ENCODE peak calls at places on chromosomes 1 and 21, in ten cellular contexts. I is uterus; B is CD4-positive, alpha-beta T cell; F is thoracic aorta; M is endothelial cell; V is A549; S is hepatocyte; Z is choroid plexus epithelial cell; E is GM13977; D is astrocyte of the spinal cord. P is an unnamed sample.

GRCh38 chr21:42829417-42829816 is 49.9 kb downstream of the WDR4 start:
- DNase-seq in I (no peak), B (no peak), F (no peak), M (no peak), V (no peak), S (no peak), Z (no peak), E (no peak), D (no peak), P (no peak)

GRCh38 chr1:113660053-113660452 is 99.2 kb downstream of the PHTF1 start:
- DNase-seq in I (no peak), B (no peak), F (no peak), M (no peak), V (no peak), S (no peak), Z (no peak), E (no peak), D (no peak), P (no peak)

GRCh38 chr21:45559216-45560105 is 17.2 kb upstream of the SLC19A1 start:
- DNase-seq in I (no peak), B (no peak), F (no peak), M (no peak), V (no peak), S (no peak), Z (no peak), E (no peak), D (no peak), P (no peak)

GRCh38 chr1:44484155-44484688 is 79.2 kb downstream of the RNF220 start:
- DNase-seq in I (no peak), B (no peak), F (no peak), M (peak), V (no peak), S (no peak), Z (peak), E (no peak), D (peak), P (no peak)

GRCh38 chr1:36323636-36324321 is at the start of gene EVA1B:
- DNase-seq in I (peak), B (no peak), F (no peak), M (peak), V (peak), S (peak), Z (peak), E (peak), D (peak), P (peak)

GRCh38 chr1:192118881-192119280 is 39.4 kb upstream of the RGS18 start:
- DNase-seq in I (no peak), B (no peak), F (no peak), M (no peak), V (no peak), S (no peak), Z (no peak), E (no peak), D (no peak), P (no peak)

GRCh38 chr1:98468111-98468717 is 193.3 kb upstream of the SNX7 start:
- DNase-seq in I (no peak), B (no peak), F (no peak), M (peak), V (peak), S (peak), Z (peak), E (peak), D (peak), P (no peak)

GRCh38 chr1:162757476-162757875 is 33.0 kb upstream of the HSD17B7 start:
- DNase-seq in I (no peak), B (no peak), F (no peak), M (no peak), V (no peak), S (no peak), Z (no peak), E (no peak), D (peak), P (no peak)

GRCh38 chr1:28267633-28268032 is 8.3 kb downstream of the SESN2 start:
- DNase-seq in I (no peak), B (no peak), F (no peak), M (no peak), V (no peak), S (no peak), Z (peak), E (no peak), D (no peak), P (no peak)

GRCh38 chr1:236724049-236724448 is 37.8 kb downstream of the ACTN2 start:
- DNase-seq in I (no peak), B (no peak), F (no peak), M (no peak), V (no peak), S (no peak), Z (no peak), E (no peak), D (no peak), P (no peak)

GRCh38 chr1:179883739-179884138 is 1.7 kb downstream of the TOR1AIP1 start:
- DNase-seq in I (no peak), B (peak), F (no peak), M (peak), V (no peak), S (peak), Z (no peak), E (peak), D (peak), P (peak)

GRCh38 chr1:182217967-182218366 is 156.5 kb upstream of the ZNF648 start:
- DNase-seq in I (no peak), B (no peak), F (no peak), M (no peak), V (no peak), S (no peak), Z (no peak), E (no peak), D (no peak), P (no peak)

GRCh38 chr1:19694298-19694697 is 29.6 kb downstream of the HTR6 start:
- DNase-seq in I (no peak), B (no peak), F (no peak), M (no peak), V (no peak), S (no peak), Z (no peak), E (no peak), D (no peak), P (no peak)

GRCh38 chr1:93324486-93325464 is 20.9 kb upstream of the DR1 start:
- DNase-seq in I (no peak), B (no peak), F (no peak), M (no peak), V (peak), S (no peak), Z (peak), E (no peak), D (peak), P (no peak)

GRCh38 chr1:20348326-20348910 is 57.7 kb downstream of the VWA5B1 start:
- DNase-seq in I (no peak), B (no peak), F (no peak), M (no peak), V (no peak), S (no peak), Z (no peak), E (no peak), D (no peak), P (no peak)

GRCh38 chr1:31664528-31664927 is 19.9 kb upstream of the PEF1 start:
- DNase-seq in I (no peak), B (no peak), F (no peak), M (no peak), V (no peak), S (no peak), Z (no peak), E (no peak), D (no peak), P (no peak)

GRCh38 chr1:30101477-30102227 is 621.7 kb downstream of the MATN1 start:
- DNase-seq in I (no peak), B (no peak), F (no peak), M (no peak), V (no peak), S (no peak), Z (no peak), E (no peak), D (no peak), P (no peak)

GRCh38 chr1:171581766-171582165 is 40.3 kb upstream of the MYOCOS start:
- DNase-seq in I (no peak), B (no peak), F (no peak), M (no peak), V (no peak), S (no peak), Z (no peak), E (no peak), D (no peak), P (no peak)

GRCh38 chr1:84103197-84103992 is 40.7 kb upstream of the PRKACB start:
- DNase-seq in I (peak), B (no peak), F (no peak), M (no peak), V (peak), S (peak), Z (peak), E (no peak), D (peak), P (no peak)

GRCh38 chr1:93446837-93447451 is 974 bp upstream of the FNBP1L start:
- DNase-seq in I (peak), B (no peak), F (no peak), M (no peak), V (peak), S (peak), Z (no peak), E (peak), D (no peak), P (no peak)

GRCh38 chr1:38488162-38488898 is 371.2 kb downstream of the RRAGC start:
- DNase-seq in I (no peak), B (no peak), F (no peak), M (no peak), V (no peak), S (no peak), Z (no peak), E (no peak), D (no peak), P (no peak)

GRCh38 chr1:68916227-68916853 is 419.5 kb upstream of the DEPDC1 start:
- DNase-seq in I (peak), B (no peak), F (peak), M (no peak), V (no peak), S (peak), Z (peak), E (no peak), D (peak), P (no peak)

GRCh38 chr1:170261669-170262068 is 115.9 kb downstream of the NTMT2 start:
- DNase-seq in I (no peak), B (no peak), F (no peak), M (no peak), V (no peak), S (no peak), Z (peak), E (no peak), D (peak), P (no peak)

GRCh38 chr1:168966217-168966616 is 140.3 kb upstream of the ATP1B1 start:
- DNase-seq in I (no peak), B (no peak), F (no peak), M (no peak), V (no peak), S (no peak), Z (no peak), E (no peak), D (no peak), P (no peak)

GRCh38 chr1:203557958-203558760 is 64.2 kb downstream of the OPTC start:
- DNase-seq in I (peak), B (no peak), F (peak), M (no peak), V (peak), S (peak), Z (peak), E (no peak), D (peak), P (no peak)

GRCh38 chr1:44327679-44328491 is 27.2 kb downstream of the ERI3 start:
- DNase-seq in I (peak), B (no peak), F (peak), M (no peak), V (peak), S (peak), Z (peak), E (no peak), D (peak), P (no peak)

GRCh38 chr1:89607888-89608626 is 24.9 kb upstream of the LRRC8C start:
- DNase-seq in I (peak), B (peak), F (no peak), M (no peak), V (no peak), S (no peak), Z (no peak), E (no peak), D (no peak), P (peak)

GRCh38 chr1:22641906-22642636 is 1.4 kb upstream of the C1QC start:
- DNase-seq in I (peak), B (peak), F (peak), M (peak), V (peak), S (peak), Z (peak), E (peak), D (peak), P (peak)

GRCh38 chr1:184753608-184754478 is 815 bp downstream of the EDEM3 start:
- DNase-seq in I (peak), B (peak), F (no peak), M (peak), V (peak), S (peak), Z (peak), E (no peak), D (peak), P (no peak)

GRCh38 chr1:172895050-172895460 is 155.7 kb downstream of the TNFSF18 start:
- DNase-seq in I (no peak), B (no peak), F (no peak), M (no peak), V (no peak), S (no peak), Z (peak), E (peak), D (no peak), P (no peak)

GRCh38 chr1:234597894-234598293 is 12.1 kb downstream of the IRF2BP2 start:
- DNase-seq in I (peak), B (peak), F (no peak), M (no peak), V (peak), S (peak), Z (peak), E (peak), D (peak), P (peak)

GRCh38 chr21:19508442-19508841 is 1104.9 kb upstream of the TMPRSS15 start:
- DNase-seq in I (no peak), B (no peak), F (no peak), M (no peak), V (no peak), S (no peak), Z (no peak), E (no peak), D (no peak), P (no peak)

GRCh38 chr21:19508844-19509243 is 1105.3 kb upstream of the TMPRSS15 start:
- DNase-seq in I (no peak), B (no peak), F (no peak), M (no peak), V (no peak), S (no peak), Z (no peak), E (no peak), D (no peak), P (no peak)

GRCh38 chr21:19510057-19510456 is 1106.5 kb upstream of the TMPRSS15 start:
- DNase-seq in I (no peak), B (no peak), F (no peak), M (no peak), V (no peak), S (no peak), Z (no peak), E (no peak), D (no peak), P (no peak)

GRCh38 chr21:19510653-19511052 is 1107.1 kb upstream of the TMPRSS15 start:
- DNase-seq in I (no peak), B (no peak), F (no peak), M (no peak), V (no peak), S (no peak), Z (peak), E (no peak), D (no peak), P (no peak)

GRCh38 chr21:19507682-19508260 is 1104.2 kb upstream of the TMPRSS15 start:
- DNase-seq in I (no peak), B (no peak), F (no peak), M (no peak), V (peak), S (peak), Z (peak), E (no peak), D (no peak), P (no peak)
- TF ChIP-seq CTCF in I (no peak), B (no peak), F (no peak), M (peak), V (no peak), S (peak), Z (peak), E (no peak), D (peak), P (no peak)

DNA sequence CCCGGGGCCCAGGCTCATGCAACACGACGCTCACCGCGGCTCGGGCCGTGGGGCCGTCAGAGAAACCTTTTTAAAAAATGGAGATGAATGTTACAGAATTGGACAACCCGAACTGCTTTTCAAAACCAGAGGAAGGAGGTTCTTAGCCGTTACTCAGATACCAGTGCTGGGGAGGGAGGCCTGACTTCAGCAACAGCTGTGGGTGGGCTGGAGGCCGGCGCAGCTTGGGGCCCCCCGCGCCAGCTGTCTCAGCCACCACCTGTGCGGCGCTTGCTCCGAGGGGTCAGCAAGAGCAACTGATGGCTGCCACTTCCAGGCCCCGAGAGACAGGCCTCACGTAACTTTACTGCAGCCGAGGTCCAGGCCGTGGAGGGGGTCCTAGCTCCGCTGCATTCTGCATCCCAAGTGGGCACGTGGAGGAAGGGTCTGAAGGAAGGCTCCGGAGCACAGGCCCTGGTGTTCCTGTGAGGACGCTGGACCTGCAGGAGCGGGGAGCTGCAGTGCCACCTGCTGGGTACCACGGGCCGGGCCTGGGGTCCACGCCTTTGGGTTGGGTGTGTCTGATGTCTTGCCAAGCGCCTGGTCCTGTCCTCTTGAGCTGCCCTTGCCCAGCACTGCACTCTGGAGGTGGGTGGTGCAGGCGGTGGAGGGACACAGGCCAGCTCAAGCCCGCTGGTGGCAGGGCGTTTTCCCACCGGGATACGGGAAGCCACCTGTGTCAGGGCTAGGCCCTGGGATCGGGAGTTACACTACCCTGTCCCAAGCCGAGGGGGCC is 9.8 kb downstream of the THAP3 start:
- DNase-seq in I (peak), B (peak), F (no peak), M (peak), V (peak), S (peak), Z (peak), E (peak), D (peak), P (no peak)
- TF ChIP-seq CTCF in I (peak), B (peak), F (peak), M (peak), V (peak), S (peak), Z (peak), E (peak), D (peak), P (no peak)

DNA sequence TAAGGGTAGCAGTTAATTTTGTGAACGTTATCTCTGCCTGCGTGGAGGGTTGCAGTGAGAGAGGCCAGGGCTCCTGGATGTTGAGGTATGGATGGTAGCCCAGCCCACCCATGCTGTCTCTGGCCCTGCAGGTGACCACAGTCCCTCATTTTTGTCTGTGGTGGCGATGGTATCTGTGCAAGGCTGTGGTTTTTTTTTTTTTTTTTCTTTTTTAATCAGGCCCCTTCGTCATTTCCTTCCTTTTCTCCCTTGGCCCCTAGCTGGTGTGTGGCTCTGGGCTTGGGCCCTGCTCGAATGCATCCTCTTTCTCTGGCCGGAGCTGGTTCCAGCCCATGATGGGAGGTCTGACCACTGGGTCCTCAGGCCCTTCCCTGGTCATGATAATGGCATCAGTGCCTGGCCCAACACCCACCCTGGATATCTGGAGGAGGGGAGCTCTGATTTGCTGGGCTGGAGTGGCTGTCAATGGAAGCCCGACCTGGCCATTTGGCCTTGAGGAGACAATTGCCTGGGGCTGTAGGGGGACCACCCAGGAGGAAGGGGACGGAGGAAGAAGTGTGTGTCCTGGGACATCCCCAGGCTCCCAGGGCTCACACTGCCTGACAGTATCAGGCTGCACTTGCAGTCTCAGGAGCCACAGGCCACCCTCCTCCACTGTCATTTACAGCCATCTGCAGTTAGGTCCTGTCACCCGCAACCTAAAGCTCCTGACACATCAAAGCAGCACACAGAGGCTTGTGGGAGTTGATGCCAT is 8.1 kb upstream of the RNF187 start:
- DNase-seq in I (no peak), B (no peak), F (no peak), M (no peak), V (no peak), S (no peak), Z (no peak), E (peak), D (no peak), P (no peak)
- TF ChIP-seq CTCF in I (no peak), B (no peak), F (no peak), M (no peak), V (no peak), S (no peak), Z (no peak), E (no peak), D (no peak), P (no peak)

GRCh38 chr1:219066631-219067349 is 106.9 kb upstream of the LYPLAL1 start:
- DNase-seq in I (peak), B (no peak), F (no peak), M (no peak), V (peak), S (peak), Z (peak), E (no peak), D (peak), P (no peak)
- TF ChIP-seq CTCF in I (peak), B (no peak), F (peak), M (peak), V (peak), S (peak), Z (peak), E (peak), D (peak), P (no peak)

DNA sequence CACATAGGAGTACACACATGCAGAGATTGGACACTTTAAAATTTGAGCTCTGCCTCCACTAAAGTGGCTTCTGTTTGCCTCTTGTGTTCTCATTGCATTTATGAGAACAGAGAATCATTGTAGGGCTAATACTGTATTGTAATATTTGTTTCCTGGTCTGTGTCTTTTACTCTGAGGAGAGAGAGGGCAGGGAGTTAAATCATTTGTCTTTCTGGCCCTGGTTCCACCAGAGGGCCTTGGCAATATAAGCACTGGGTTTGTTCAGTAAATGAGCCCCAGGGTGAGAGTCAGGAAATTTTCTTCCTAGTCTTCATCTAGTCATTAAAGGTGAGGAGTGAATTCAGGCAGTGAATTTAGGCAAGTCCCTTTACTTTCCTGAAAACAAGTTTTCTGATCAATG is 70.3 kb downstream of the NFIA start:
- DNase-seq in I (no peak), B (no peak), F (no peak), M (no peak), V (no peak), S (no peak), Z (no peak), E (no peak), D (no peak), P (no peak)
- TF ChIP-seq CTCF in I (no peak), B (no peak), F (no peak), M (no peak), V (no peak), S (no peak), Z (peak), E (no peak), D (no peak), P (no peak)

GRCh38 chr21:33132054-33132453 is 62.1 kb downstream of the OLIG1 start:
- DNase-seq in I (no peak), B (no peak), F (no peak), M (no peak), V (no peak), S (no peak), Z (no peak), E (no peak), D (no peak), P (no peak)
- TF ChIP-seq CTCF in I (no peak), B (peak), F (no peak), M (no peak), V (peak), S (peak), Z (peak), E (peak), D (no peak), P (no peak)

GRCh38 chr1:101309334-101310221 is 72.8 kb downstream of the S1PR1 start:
- DNase-seq in I (peak), B (peak), F (no peak), M (peak), V (peak), S (peak), Z (peak), E (peak), D (peak), P (peak)
- TF ChIP-seq CTCF in I (peak), B (peak), F (peak), M (peak), V (peak), S (peak), Z (peak), E (peak), D (peak), P (peak)

GRCh38 chr1:154478639-154479038 is 23.4 kb upstream of the TDRD10 start:
- DNase-seq in I (no peak), B (no peak), F (no peak), M (no peak), V (peak), S (peak), Z (peak), E (peak), D (peak), P (no peak)
- TF ChIP-seq CTCF in I (no peak), B (peak), F (no peak), M (no peak), V (peak), S (peak), Z (peak), E (peak), D (no peak), P (no peak)

GRCh38 chr1:230861489-230861888 is 6.8 kb downstream of the C1orf198 start:
- DNase-seq in I (no peak), B (no peak), F (no peak), M (no peak), V (no peak), S (no peak), Z (no peak), E (no peak), D (no peak), P (no peak)
- TF ChIP-seq CTCF in I (no peak), B (no peak), F (no peak), M (no peak), V (no peak), S (no peak), Z (peak), E (no peak), D (peak), P (no peak)

P was measured in natural killer cell.